ENCODE peak calls at places on chromosomes 16 and 17, in four cellular contexts. S, Z, G and N are unnamed samples.

GRCh38 chr16:1991135-1991551 is 1.4 kb downstream of the SYNGR3 start:
- DNase-seq in S (no peak), Z (no peak), G (no peak), N (no peak)

GRCh38 chr16:77402118-77402517 is 32.7 kb downstream of the ADAMTS18 start:
- DNase-seq in S (no peak), Z (no peak), G (no peak), N (no peak)

GRCh38 chr17:68509151-68510057 is 2.8 kb upstream of the PRKAR1A start:
- DNase-seq in S (peak; percentile 45), Z (no peak), G (peak; percentile 83), N (no peak)

GRCh38 chr17:29386760-29387159 is 3.4 kb upstream of the TAOK1 start:
- DNase-seq in S (no peak), Z (no peak), G (no peak), N (no peak)

GRCh38 chr16:84650062-84650991 is 2.0 kb downstream of the KLHL36 start:
- DNase-seq in S (no peak), Z (no peak), G (no peak), N (no peak)

GRCh38 chr17:34241062-34241461 is 14.0 kb upstream of the CCL2 start:
- DNase-seq in S (peak; percentile 82), Z (no peak), G (peak; percentile 89), N (no peak)

GRCh38 chr16:48583075-48584065 is 26.6 kb downstream of the N4BP1 start:
- DNase-seq in S (no peak), Z (no peak), G (no peak), N (no peak)

GRCh38 chr17:29847527-29847931 is 82.5 kb downstream of the SSH2 start:
- DNase-seq in S (no peak), Z (no peak), G (no peak), N (no peak)

GRCh38 chr16:59697746-59698145 is 963.6 kb upstream of the GOT2 start:
- DNase-seq in S (no peak), Z (no peak), G (no peak), N (no peak)